ENCODE peak calls at places on chromosomes 2 and 18, in six cellular contexts. One of them, this sample, is unnamed.

GRCh38 chr2:3051266-3051665 is 326.4 kb downstream of the EIPR1 start:
- DNase-seq in CD8-positive, alpha-beta memory T cell: no peak
- DNase-seq in left ventricle myocardium inferior: no peak
- DNase-seq in hepatocyte: no peak
- DNase-seq in mesendoderm: no peak
- DNase-seq in OCI-LY7: no peak
- DNase-seq in this sample: no peak

GRCh38 chr2:115071534-115071933 is 629.1 kb downstream of the DPP10 start:
- DNase-seq in CD8-positive, alpha-beta memory T cell: no peak
- DNase-seq in left ventricle myocardium inferior: no peak
- DNase-seq in hepatocyte: no peak
- DNase-seq in mesendoderm: no peak
- DNase-seq in OCI-LY7: no peak
- DNase-seq in this sample: no peak

GRCh38 chr2:218217366-218218309 is 649 bp downstream of the ARPC2 start:
- DNase-seq in CD8-positive, alpha-beta memory T cell: peak; percentile 63
- DNase-seq in left ventricle myocardium inferior: peak; percentile 54
- DNase-seq in hepatocyte: peak; percentile 76
- DNase-seq in mesendoderm: peak; percentile 68
- DNase-seq in OCI-LY7: peak; percentile 68
- DNase-seq in this sample: peak; percentile 61

GRCh38 chr18:79361766-79362522 is 33.8 kb upstream of the NFATC1 start:
- DNase-seq in CD8-positive, alpha-beta memory T cell: no peak
- DNase-seq in left ventricle myocardium inferior: no peak
- DNase-seq in hepatocyte: no peak
- DNase-seq in mesendoderm: no peak
- DNase-seq in OCI-LY7: no peak
- DNase-seq in this sample: no peak

GRCh38 chr2:15577071-15577706 is 14.5 kb upstream of the DDX1 start:
- DNase-seq in CD8-positive, alpha-beta memory T cell: peak; percentile 64
- DNase-seq in left ventricle myocardium inferior: peak; percentile 73
- DNase-seq in hepatocyte: peak; percentile 94
- DNase-seq in mesendoderm: peak; percentile 92
- DNase-seq in OCI-LY7: peak; percentile 87
- DNase-seq in this sample: peak; percentile 90

GRCh38 chr18:13511961-13512572 is 214.3 kb downstream of the FAM210A start:
- DNase-seq in CD8-positive, alpha-beta memory T cell: no peak
- DNase-seq in left ventricle myocardium inferior: no peak
- DNase-seq in hepatocyte: no peak
- DNase-seq in mesendoderm: no peak
- DNase-seq in OCI-LY7: no peak
- DNase-seq in this sample: no peak

GRCh38 chr2:168738057-168738456 is 64.4 kb upstream of the NOSTRIN start:
- DNase-seq in CD8-positive, alpha-beta memory T cell: no peak
- DNase-seq in left ventricle myocardium inferior: no peak
- DNase-seq in hepatocyte: no peak
- DNase-seq in mesendoderm: peak; percentile 76
- DNase-seq in OCI-LY7: no peak
- DNase-seq in this sample: no peak

GRCh38 chr2:136118819-136119716 is 1.1 kb upstream of the CXCR4 start:
- DNase-seq in CD8-positive, alpha-beta memory T cell: peak; percentile 88
- DNase-seq in left ventricle myocardium inferior: peak; percentile 65
- DNase-seq in hepatocyte: peak; percentile 14
- DNase-seq in mesendoderm: peak; percentile 60
- DNase-seq in OCI-LY7: peak; percentile 90
- DNase-seq in this sample: no peak

GRCh38 chr2:24971300-24971549 is 530 bp downstream of the DNAJC27 start:
- DNase-seq in CD8-positive, alpha-beta memory T cell: no peak
- DNase-seq in left ventricle myocardium inferior: no peak
- DNase-seq in hepatocyte: no peak
- DNase-seq in mesendoderm: no peak
- DNase-seq in OCI-LY7: no peak
- DNase-seq in this sample: peak; percentile 36

GRCh38 chr2:198219292-198219691 is 414.9 kb downstream of the PLCL1 start:
- DNase-seq in CD8-positive, alpha-beta memory T cell: no peak
- DNase-seq in left ventricle myocardium inferior: no peak
- DNase-seq in hepatocyte: no peak
- DNase-seq in mesendoderm: no peak
- DNase-seq in OCI-LY7: no peak
- DNase-seq in this sample: no peak

GRCh38 chr2:109493176-109493935 is 120.4 kb downstream of the SEPTIN10 start:
- DNase-seq in CD8-positive, alpha-beta memory T cell: no peak
- DNase-seq in left ventricle myocardium inferior: no peak
- DNase-seq in hepatocyte: no peak
- DNase-seq in mesendoderm: no peak
- DNase-seq in OCI-LY7: no peak
- DNase-seq in this sample: no peak

GRCh38 chr2:137886432-137886831 is 77.8 kb upstream of the HNMT start:
- DNase-seq in CD8-positive, alpha-beta memory T cell: no peak
- DNase-seq in left ventricle myocardium inferior: no peak
- DNase-seq in hepatocyte: peak; percentile 57
- DNase-seq in mesendoderm: peak; percentile 71
- DNase-seq in OCI-LY7: no peak
- DNase-seq in this sample: peak; percentile 84

GRCh38 chr2:162244559-162245031 is 1.4 kb upstream of the FAP start:
- DNase-seq in CD8-positive, alpha-beta memory T cell: no peak
- DNase-seq in left ventricle myocardium inferior: no peak
- DNase-seq in hepatocyte: peak; percentile 64
- DNase-seq in mesendoderm: no peak
- DNase-seq in OCI-LY7: no peak
- DNase-seq in this sample: no peak

GRCh38 chr2:239471011-239471792 is 70.4 kb upstream of the HDAC4 start:
- DNase-seq in CD8-positive, alpha-beta memory T cell: no peak
- DNase-seq in left ventricle myocardium inferior: no peak
- DNase-seq in hepatocyte: no peak
- DNase-seq in mesendoderm: no peak
- DNase-seq in OCI-LY7: no peak
- DNase-seq in this sample: no peak

GRCh38 chr2:2464095-2464494 is 133.0 kb upstream of the MYT1L start:
- DNase-seq in CD8-positive, alpha-beta memory T cell: no peak
- DNase-seq in left ventricle myocardium inferior: peak; percentile 25
- DNase-seq in hepatocyte: peak; percentile 30
- DNase-seq in mesendoderm: no peak
- DNase-seq in OCI-LY7: no peak
- DNase-seq in this sample: no peak

GRCh38 chr2:45168731-45169338 is 159.6 kb upstream of the SIX2 start:
- DNase-seq in CD8-positive, alpha-beta memory T cell: no peak
- DNase-seq in left ventricle myocardium inferior: no peak
- DNase-seq in hepatocyte: no peak
- DNase-seq in mesendoderm: no peak
- DNase-seq in OCI-LY7: no peak
- DNase-seq in this sample: peak; percentile 36

GRCh38 chr18:14921547-14921946 is 173.6 kb downstream of the ANKRD30B start:
- DNase-seq in CD8-positive, alpha-beta memory T cell: no peak
- DNase-seq in left ventricle myocardium inferior: no peak
- DNase-seq in hepatocyte: no peak
- DNase-seq in mesendoderm: no peak
- DNase-seq in OCI-LY7: no peak
- DNase-seq in this sample: no peak

GRCh38 chr18:3297025-3297984 is 35.4 kb downstream of the MYL12B start:
- DNase-seq in CD8-positive, alpha-beta memory T cell: peak; percentile 83
- DNase-seq in left ventricle myocardium inferior: peak; percentile 72
- DNase-seq in hepatocyte: peak; percentile 95
- DNase-seq in mesendoderm: peak; percentile 99
- DNase-seq in OCI-LY7: peak; percentile 97
- DNase-seq in this sample: peak; percentile 95

DNA sequence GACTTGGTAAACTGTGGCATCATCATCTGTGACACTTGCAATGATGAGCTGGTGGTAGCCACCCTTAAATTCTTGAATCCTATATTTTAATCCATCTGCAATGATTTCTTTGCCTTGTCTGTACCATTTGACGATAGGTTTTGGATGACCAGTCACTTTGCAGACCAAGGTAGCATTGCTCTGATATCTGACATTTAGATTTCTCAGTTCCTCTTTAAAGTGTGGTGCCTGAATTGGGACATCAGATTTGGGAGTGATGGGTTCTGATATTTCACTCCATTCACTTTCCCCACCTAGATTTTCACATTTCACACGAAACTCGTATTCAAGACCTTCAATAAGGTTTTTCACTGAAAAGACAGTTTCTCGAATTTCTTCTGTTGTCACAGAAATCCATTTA is 55.8 kb downstream of the PLEKHA3 start:
- DNase-seq in CD8-positive, alpha-beta memory T cell: no peak
- DNase-seq in left ventricle myocardium inferior: no peak
- DNase-seq in hepatocyte: no peak
- DNase-seq in mesendoderm: no peak
- DNase-seq in OCI-LY7: no peak
- DNase-seq in this sample: no peak
- H3K36me3 ChIP-seq in CD8-positive, alpha-beta memory T cell: peaks cover 30% of the 10 kb centered on the region
- H3K36me3 ChIP-seq in left ventricle myocardium inferior: peaks cover 100% of the 10 kb centered on the region
- H3K36me3 ChIP-seq in hepatocyte: no peaks in the 10 kb centered on the region
- H3K36me3 ChIP-seq in mesendoderm: peaks cover 1% of the 10 kb centered on the region
- H3K36me3 ChIP-seq in OCI-LY7: peaks cover 6% of the 10 kb centered on the region
- H3K36me3 ChIP-seq in this sample: peaks cover 2% of the 10 kb centered on the region

DNA sequence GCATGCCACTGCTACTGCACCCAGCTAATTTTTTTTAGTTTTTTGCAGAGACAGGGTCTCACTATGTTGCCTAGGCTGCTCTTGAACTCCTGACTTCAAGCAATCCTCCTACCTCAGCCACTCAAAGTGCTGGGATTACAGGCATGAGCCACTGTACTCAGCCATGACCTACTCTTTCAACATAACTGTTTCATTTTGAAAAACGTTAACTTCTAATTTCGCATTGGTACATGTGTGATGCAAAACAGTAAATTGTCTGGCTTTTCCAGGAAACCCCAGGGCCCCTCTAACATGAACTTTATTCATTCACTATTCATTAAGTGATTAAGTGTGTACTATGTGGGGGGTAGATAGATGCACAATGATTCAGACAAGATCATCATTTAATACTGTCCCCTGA is 365.0 kb downstream of the SS18 start:
- DNase-seq in CD8-positive, alpha-beta memory T cell: no peak
- DNase-seq in left ventricle myocardium inferior: no peak
- DNase-seq in hepatocyte: no peak
- DNase-seq in mesendoderm: no peak
- DNase-seq in OCI-LY7: no peak
- DNase-seq in this sample: no peak
- H3K4me3 ChIP-seq in CD8-positive, alpha-beta memory T cell: no peak overlapping the region
- H3K4me3 ChIP-seq in left ventricle myocardium inferior: no peak overlapping the region
- H3K4me3 ChIP-seq in hepatocyte: no peak overlapping the region
- H3K4me3 ChIP-seq in mesendoderm: no peak overlapping the region
- H3K4me3 ChIP-seq in OCI-LY7: no peak overlapping the region
- H3K4me3 ChIP-seq in this sample: no peak overlapping the region

GRCh38 chr2:216147172-216148131 is 38.3 kb downstream of the XRCC5 start:
- DNase-seq in CD8-positive, alpha-beta memory T cell: no peak
- DNase-seq in left ventricle myocardium inferior: no peak
- DNase-seq in hepatocyte: no peak
- DNase-seq in mesendoderm: no peak
- DNase-seq in OCI-LY7: no peak
- DNase-seq in this sample: no peak
- H3K36me3 ChIP-seq in CD8-positive, alpha-beta memory T cell: peaks cover 65% of the 10 kb centered on the region
- H3K36me3 ChIP-seq in left ventricle myocardium inferior: peaks cover 91% of the 10 kb centered on the region
- H3K36me3 ChIP-seq in hepatocyte: no peaks in the 10 kb centered on the region
- H3K36me3 ChIP-seq in mesendoderm: peaks cover 23% of the 10 kb centered on the region
- H3K36me3 ChIP-seq in OCI-LY7: peaks cover 100% of the 10 kb centered on the region
- H3K36me3 ChIP-seq in this sample: peaks cover 4% of the 10 kb centered on the region

GRCh38 chr2:172098650-172099471 is 3.8 kb downstream of the DLX2 start:
- DNase-seq in CD8-positive, alpha-beta memory T cell: peak; percentile 19
- DNase-seq in left ventricle myocardium inferior: no peak
- DNase-seq in hepatocyte: peak; percentile 91
- DNase-seq in mesendoderm: peak; percentile 85
- DNase-seq in OCI-LY7: no peak
- DNase-seq in this sample: peak; percentile 83
- H3K4me3 ChIP-seq in CD8-positive, alpha-beta memory T cell: no peak overlapping the region
- H3K4me3 ChIP-seq in left ventricle myocardium inferior: peak overlapping the region; percentile 45
- H3K4me3 ChIP-seq in hepatocyte: peak overlapping the region; percentile 17
- H3K4me3 ChIP-seq in mesendoderm: no peak overlapping the region
- H3K4me3 ChIP-seq in OCI-LY7: no peak overlapping the region
- H3K4me3 ChIP-seq in this sample: peak overlapping the region; percentile 49

GRCh38 chr18:8828300-8828699 is 122.9 kb downstream of the MTCL1 start:
- DNase-seq in CD8-positive, alpha-beta memory T cell: no peak
- DNase-seq in left ventricle myocardium inferior: no peak
- DNase-seq in hepatocyte: no peak
- DNase-seq in mesendoderm: no peak
- DNase-seq in OCI-LY7: no peak
- DNase-seq in this sample: no peak
- H3K36me3 ChIP-seq in CD8-positive, alpha-beta memory T cell: no peaks in the 10 kb centered on the region
- H3K36me3 ChIP-seq in left ventricle myocardium inferior: no peaks in the 10 kb centered on the region
- H3K36me3 ChIP-seq in hepatocyte: no peaks in the 10 kb centered on the region
- H3K36me3 ChIP-seq in mesendoderm: no peaks in the 10 kb centered on the region
- H3K36me3 ChIP-seq in OCI-LY7: peaks cover 77% of the 10 kb centered on the region
- H3K36me3 ChIP-seq in this sample: no peaks in the 10 kb centered on the region

GRCh38 chr2:240581811-240582210 is 4.7 kb upstream of the CAPN10 start:
- DNase-seq in CD8-positive, alpha-beta memory T cell: no peak
- DNase-seq in left ventricle myocardium inferior: no peak
- DNase-seq in hepatocyte: no peak
- DNase-seq in mesendoderm: peak; percentile 61
- DNase-seq in OCI-LY7: no peak
- DNase-seq in this sample: no peak

GRCh38 chr2:240585101-240585500 is 1.4 kb upstream of the CAPN10 start:
- DNase-seq in CD8-positive, alpha-beta memory T cell: no peak
- DNase-seq in left ventricle myocardium inferior: peak; percentile 6
- DNase-seq in hepatocyte: no peak
- DNase-seq in mesendoderm: no peak
- DNase-seq in OCI-LY7: peak; percentile 97
- DNase-seq in this sample: no peak

GRCh38 chr2:240582781-240583180 is 3.8 kb upstream of the CAPN10 start:
- DNase-seq in CD8-positive, alpha-beta memory T cell: no peak
- DNase-seq in left ventricle myocardium inferior: no peak
- DNase-seq in hepatocyte: no peak
- DNase-seq in mesendoderm: no peak
- DNase-seq in OCI-LY7: no peak
- DNase-seq in this sample: no peak

GRCh38 chr2:240584486-240585031 is 2.0 kb upstream of the CAPN10 start:
- DNase-seq in CD8-positive, alpha-beta memory T cell: no peak
- DNase-seq in left ventricle myocardium inferior: peak; percentile 7
- DNase-seq in hepatocyte: no peak
- DNase-seq in mesendoderm: peak; percentile 78
- DNase-seq in OCI-LY7: peak; percentile 97
- DNase-seq in this sample: no peak

DNA sequence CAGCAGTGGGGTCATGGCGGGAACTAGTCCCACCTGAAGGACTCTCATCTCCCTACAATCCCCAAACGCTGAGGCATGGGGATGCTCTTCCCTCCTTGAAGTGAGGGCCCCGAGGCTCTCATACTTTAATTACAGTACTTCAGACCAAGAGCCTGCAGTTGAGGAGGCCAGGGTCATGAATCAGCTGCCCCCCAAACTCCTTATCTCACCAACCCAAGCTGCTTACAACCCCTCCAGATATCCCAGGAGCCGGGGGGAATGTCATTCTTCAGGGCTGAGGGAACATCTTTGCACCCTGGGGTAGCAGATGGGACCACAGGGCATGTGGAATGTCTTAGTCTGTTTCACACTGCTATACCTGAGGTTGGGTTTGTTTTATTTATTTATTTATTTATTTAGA is 2.8 kb upstream of the CAPN10 start:
- DNase-seq in CD8-positive, alpha-beta memory T cell: no peak
- DNase-seq in left ventricle myocardium inferior: peak; percentile 3
- DNase-seq in hepatocyte: no peak
- DNase-seq in mesendoderm: no peak
- DNase-seq in OCI-LY7: no peak
- DNase-seq in this sample: no peak
- H3K4me3 ChIP-seq in CD8-positive, alpha-beta memory T cell: no peak overlapping the region
- H3K4me3 ChIP-seq in left ventricle myocardium inferior: no peak overlapping the region
- H3K4me3 ChIP-seq in hepatocyte: no peak overlapping the region
- H3K4me3 ChIP-seq in mesendoderm: no peak overlapping the region
- H3K4me3 ChIP-seq in OCI-LY7: peak overlapping the region; percentile 96
- H3K4me3 ChIP-seq in this sample: no peak overlapping the region